ENCODE peak calls at places on chromosomes 12 and 14, in ten cellular contexts. I, H, A, F, V, Y, D, E, C and X are unnamed samples.

GRCh38 chr12:97643961-97644360 is 181.4 kb downstream of the RMST start:
- DNase-seq in C (no peak), Y (no peak), E (no peak), V (no peak), F (no peak), H (no peak), I (no peak), A (no peak), D (peak; percentile 39), X (no peak)

GRCh38 chr14:101018561-101019290 is 115.2 kb upstream of the RTL1 start:
- DNase-seq in F (no peak), A (no peak), V (no peak), Y (no peak), D (no peak), I (no peak), C (peak; percentile 18), E (no peak), H (no peak), X (no peak)

GRCh38 chr12:112183141-112183581 is 57.8 kb downstream of the TRAFD1 start:
- DNase-seq in E (no peak), Y (peak; percentile 76), F (no peak), H (no peak), V (no peak), I (no peak), D (peak; percentile 50), A (no peak), C (no peak), X (no peak)

GRCh38 chr14:102095871-102096568 is 9.2 kb upstream of the HSP90AA1 start:
- DNase-seq in V (no peak), A (no peak), E (no peak), Y (no peak), C (no peak), H (no peak), D (no peak), F (no peak), I (no peak), X (no peak)

GRCh38 chr14:72755766-72756165 is 138.1 kb downstream of the DPF3 start:
- DNase-seq in E (no peak), D (no peak), A (no peak), H (no peak), I (no peak), V (no peak), C (no peak), F (no peak), Y (no peak), X (no peak)

GRCh38 chr12:121240484-121241202 is 30.7 kb downstream of the P2RX4 start:
- DNase-seq in I (peak; percentile 86), F (no peak), C (peak; percentile 79), H (no peak), A (peak; percentile 88), D (no peak), V (peak; percentile 86), E (peak; percentile 84), Y (peak; percentile 71), X (no peak)

GRCh38 chr12:42960087-42960527 is 370.6 kb upstream of the PRICKLE1 start:
- DNase-seq in F (no peak), Y (no peak), V (no peak), A (no peak), D (peak; percentile 96), I (no peak), C (no peak), H (peak; percentile 45), E (no peak), X (peak; percentile 91)

GRCh38 chr12:75446857-75447256 is 33.7 kb upstream of the GLIPR1 start:
- DNase-seq in I (no peak), V (no peak), A (no peak), E (no peak), D (peak; percentile 77), C (no peak), Y (peak; percentile 51), F (no peak), H (no peak), X (peak; percentile 36)

GRCh38 chr12:47747596-47748506 is 10.8 kb downstream of the RAPGEF3 start:
- DNase-seq in H (no peak), F (no peak), E (no peak), C (no peak), I (no peak), Y (no peak), A (no peak), D (no peak), V (no peak), X (no peak)